ENCODE peak calls at places on chromosome 16, in ten cellular contexts. X is D341Med, C is T-helper 1 cell, V is erythroblast, I is osteocyte, G is C1 segment of cervical spinal cord, M is neural progenitor cell, F is pancreas, R is RCC 7860, K is right cardiac atrium. O is an unnamed sample.
A peak's percentile ranks its signal among the peaks of the same experiment; 100 is the strongest.

GRCh38 chr16:58451945-58452401 is 48.0 kb upstream of the NDRG4 start:
- DNase-seq in X (no peak), F (no peak), C (no peak), R (peak; percentile 54), G (no peak), M (no peak), K (no peak), V (peak; percentile 55), I (no peak), O (no peak)

GRCh38 chr16:74563828-74564263 is 43.1 kb downstream of the GLG1 start:
- DNase-seq in I (no peak), R (peak; percentile 76), X (no peak), M (no peak), K (no peak), C (no peak), G (no peak), V (peak; percentile 77), F (no peak), O (no peak)

GRCh38 chr16:76441391-76441790 is 164.2 kb downstream of the CNTNAP4 start:
- DNase-seq in K (no peak), X (no peak), V (no peak), M (no peak), C (no peak), R (no peak), I (no peak), G (no peak), F (no peak), O (no peak)

GRCh38 chr16:84607694-84608093 is 10.2 kb downstream of the COTL1 start:
- DNase-seq in R (no peak), X (peak; percentile 2), F (no peak), C (peak; percentile 79), K (no peak), V (peak; percentile 59), G (no peak), I (no peak), M (no peak), O (no peak)

GRCh38 chr16:68756250-68757051 is 19.4 kb downstream of the CDH1 start:
- DNase-seq in K (no peak), X (no peak), V (no peak), R (no peak), F (peak; percentile 82), G (no peak), I (no peak), M (no peak), C (peak; percentile 89), O (no peak)

GRCh38 chr16:57361384-57361783 is 2.8 kb downstream of the CCL22 start:
- DNase-seq in F (peak; percentile 42), V (no peak), M (no peak), R (no peak), C (no peak), X (peak; percentile 10), I (no peak), G (no peak), K (no peak), O (no peak)

GRCh38 chr16:25868041-25868600 is 176.4 kb downstream of the HS3ST4 start:
- DNase-seq in R (no peak), M (no peak), K (no peak), X (no peak), G (no peak), F (no peak), C (no peak), V (no peak), I (no peak), O (no peak)

GRCh38 chr16:1037023-1037933 is 35.3 kb upstream of the SSTR5 start:
- DNase-seq in K (no peak), X (no peak), F (no peak), V (no peak), M (no peak), G (no peak), R (peak; percentile 67), C (no peak), I (no peak), O (no peak)

GRCh38 chr16:28098959-28099945 is 35.7 kb upstream of the GSG1L start:
- DNase-seq in R (no peak), F (no peak), I (no peak), K (no peak), G (no peak), X (peak; percentile 22), V (no peak), M (no peak), C (no peak), O (no peak)

GRCh38 chr16:19748389-19749110 is 30.5 kb downstream of the IQCK start:
- DNase-seq in G (no peak), R (no peak), K (no peak), C (no peak), I (no peak), X (peak; percentile 47), M (no peak), F (no peak), V (no peak), O (no peak)

GRCh38 chr16:78310990-78311561 is 211.6 kb downstream of the WWOX start:
- DNase-seq in V (no peak), F (no peak), G (no peak), M (peak; percentile 80), I (peak; percentile 21), R (no peak), K (no peak), C (peak; percentile 8), X (no peak), O (no peak)

GRCh38 chr16:29962344-29962994 is 590 bp downstream of the TMEM219 start:
- DNase-seq in X (no peak), I (no peak), G (no peak), V (no peak), M (no peak), F (no peak), C (no peak), K (peak; percentile 20), R (no peak), O (no peak)

GRCh38 chr16:54519161-54519685 is 232.6 kb upstream of the IRX3 start:
- DNase-seq in I (no peak), M (no peak), X (no peak), V (no peak), R (no peak), C (no peak), K (no peak), F (no peak), G (no peak), O (no peak)

GRCh38 chr16:67672306-67672705 is 5.7 kb downstream of the C16orf86 start:
- DNase-seq in V (no peak), G (no peak), X (peak; percentile 13), K (no peak), I (no peak), F (peak; percentile 4), R (no peak), C (no peak), M (no peak), O (no peak)

GRCh38 chr16:11423315-11424117 is 78.3 kb downstream of the RMI2 start:
- DNase-seq in M (no peak), K (no peak), C (peak; percentile 16), F (no peak), G (no peak), X (no peak), R (no peak), V (no peak), I (no peak), O (no peak)

GRCh38 chr16:58421029-58421428 is 28.8 kb downstream of the GINS3 start:
- DNase-seq in C (no peak), R (no peak), G (no peak), K (no peak), M (no peak), X (no peak), F (no peak), I (no peak), V (no peak), O (no peak)

GRCh38 chr16:1310832-1311200 is 1.4 kb downstream of the UBE2I start:
- DNase-seq in F (no peak), I (no peak), V (peak; percentile 55), R (peak; percentile 16), M (peak; percentile 61), X (no peak), K (no peak), C (peak; percentile 37), G (no peak), O (no peak)

GRCh38 chr16:11004351-11004750 is 60.0 kb downstream of the CLEC16A start:
- DNase-seq in C (no peak), M (no peak), V (no peak), F (no peak), G (no peak), X (no peak), K (no peak), R (no peak), I (no peak), O (no peak)